ENCODE peak calls at places on chromosomes 5 and 9, in nine cellular contexts. G is NCI-H345, P is fibroblast of villous mesenchyme, W is Karpas-422, X is IMR-90, C is GM23248, F is cardiac muscle cell, A is putamen, J is fibroblast of the conjunctiva. I is an unnamed sample.

GRCh38 chr5:179680780-179681411 is at the start of gene CBY3:
- DNase-seq in A (no peak), G (no peak), X (peak; percentile 45), J (no peak), F (no peak), W (no peak), P (no peak), C (peak; percentile 33), I (no peak)

GRCh38 chr5:82635561-82636288 is 357.6 kb upstream of the RPS23 start:
- DNase-seq in W (no peak), A (no peak), P (peak; percentile 51), G (no peak), J (no peak), X (peak; percentile 86), C (peak; percentile 68), F (no peak), I (peak; percentile 48)

GRCh38 chr5:179816401-179817070 is 4.2 kb upstream of the SQSTM1 start:
- DNase-seq in A (no peak), X (no peak), P (no peak), C (peak; percentile 26), G (no peak), W (no peak), J (no peak), F (no peak), I (no peak)

GRCh38 chr5:73204733-73205132 is 31.7 kb downstream of the TMEM174 start:
- DNase-seq in A (no peak), P (no peak), W (no peak), F (no peak), C (no peak), G (no peak), J (no peak), X (no peak), I (no peak)

GRCh38 chr9:129160712-129161533 is 17.1 kb downstream of the IER5L start:
- DNase-seq in J (no peak), G (no peak), A (no peak), F (peak; percentile 46), W (no peak), X (peak; percentile 78), P (peak; percentile 84), C (peak; percentile 79), I (peak; percentile 41)

GRCh38 chr5:146962801-146963355 is 84.3 kb upstream of the PPP2R2B start:
- DNase-seq in C (peak; percentile 61), J (peak; percentile 46), G (no peak), A (no peak), W (no peak), F (peak; percentile 68), P (peak; percentile 41), X (peak; percentile 39), I (peak; percentile 32)

GRCh38 chr5:57501414-57502321 is 19.1 kb upstream of the ACTBL2 start:
- DNase-seq in W (no peak), A (peak; percentile 36), P (no peak), G (no peak), F (peak; percentile 48), J (no peak), X (no peak), C (no peak), I (no peak)

GRCh38 chr5:57317341-57317740 is 143.5 kb downstream of the GPBP1 start:
- DNase-seq in C (no peak), A (no peak), P (no peak), F (peak; percentile 58), X (no peak), J (no peak), G (no peak), W (no peak), I (no peak)

GRCh38 chr5:180389252-180390101 is 36.3 kb upstream of the GFPT2 start:
- DNase-seq in W (no peak), C (peak; percentile 17), G (no peak), F (no peak), J (no peak), A (no peak), X (no peak), P (peak; percentile 22), I (no peak)

GRCh38 chr5:9428272-9428671 is 117.6 kb downstream of the SEMA5A start:
- DNase-seq in G (no peak), J (no peak), W (no peak), F (no peak), A (no peak), C (no peak), P (no peak), X (no peak), I (no peak)

GRCh38 chr5:105619725-105620124 is 2051.0 kb downstream of the EFNA5 start:
- DNase-seq in J (no peak), X (no peak), A (no peak), G (no peak), C (no peak), W (no peak), P (no peak), F (no peak), I (no peak)

I was measured in LHCN-M2.